ENCODE peak calls at places on chromosome 1, in nine cellular contexts. M, B, T, F, R, D, A, Q and C are unnamed samples. For H3K4me1, the result is how much of the 10 kb centered on the place peaks cover.

GRCh38 chr1:204307334-204307883 is 52.3 kb downstream of the PLEKHA6 start:
- DNase-seq in T (no peak), R (peak), A (no peak), Q (no peak), D (no peak), M (peak), F (no peak), B (peak), C (peak)

GRCh38 chr1:117017062-117017461 is 15.5 kb downstream of the CD101 start:
- DNase-seq in M (no peak), Q (no peak), T (no peak), D (no peak), B (no peak), R (no peak), F (no peak), A (no peak), C (no peak)

GRCh38 chr1:217482356-217483102 is 148.4 kb downstream of the GPATCH2 start:
- DNase-seq in B (no peak), A (no peak), D (no peak), Q (no peak), R (peak), T (no peak), M (no peak), F (no peak), C (peak)

GRCh38 chr1:66752000-66752592 is at the start of gene DYNLT5:
- DNase-seq in R (peak), D (peak), F (peak), B (peak), T (no peak), M (peak), A (peak), Q (peak), C (no peak)

GRCh38 chr1:2502661-2503553 is 23.5 kb downstream of the PANK4 start:
- DNase-seq in Q (no peak), B (no peak), T (no peak), R (no peak), D (no peak), F (no peak), A (no peak), M (no peak), C (no peak)

GRCh38 chr1:51301152-51301843 is 29.1 kb downstream of the TTC39A start:
- DNase-seq in B (no peak), T (no peak), R (no peak), A (no peak), M (no peak), D (peak), Q (no peak), F (no peak), C (no peak)

GRCh38 chr1:102640312-102640711 is 468.0 kb downstream of the COL11A1 start:
- DNase-seq in T (no peak), M (no peak), D (no peak), B (no peak), R (no peak), A (no peak), Q (no peak), F (no peak), C (no peak)

GRCh38 chr1:33606272-33606671 is 133.8 kb downstream of the ZSCAN20 start:
- DNase-seq in F (no peak), M (no peak), T (no peak), R (no peak), D (no peak), A (no peak), Q (no peak), B (no peak), C (no peak)

GRCh38 chr1:61097326-61097725 is 15.0 kb downstream of the NFIA start:
- DNase-seq in M (no peak), A (no peak), B (no peak), R (peak), F (no peak), Q (no peak), D (no peak), T (no peak), C (no peak)

GRCh38 chr1:114550336-114550735 is 31.1 kb downstream of the BCAS2 start:
- DNase-seq in Q (no peak), D (no peak), B (no peak), A (no peak), T (no peak), R (no peak), F (no peak), M (no peak), C (no peak)

GRCh38 chr1:28822779-28823178 is 10.8 kb downstream of the OPRD1 start:
- DNase-seq in T (no peak), D (no peak), A (no peak), R (no peak), B (no peak), Q (no peak), M (no peak), F (no peak), C (no peak)

GRCh38 chr1:25673456-25673855 is 56.9 kb downstream of the MAN1C1 start:
- DNase-seq in R (no peak), A (no peak), B (no peak), F (no peak), D (no peak), Q (no peak), T (no peak), M (no peak), C (no peak)

GRCh38 chr1:197008861-197009260 is 31.5 kb downstream of the CFHR5 start:
- DNase-seq in B (no peak), Q (no peak), F (no peak), D (no peak), M (no peak), R (no peak), A (no peak), T (no peak), C (no peak)

GRCh38 chr1:168261390-168261789 is 19.3 kb upstream of the TBX19 start:
- DNase-seq in M (no peak), T (no peak), R (peak), D (no peak), F (no peak), A (no peak), B (no peak), Q (no peak), C (no peak)

GRCh38 chr1:151542710-151543129 is 2.6 kb downstream of the TUFT1 start:
- DNase-seq in B (no peak), F (no peak), A (no peak), Q (no peak), M (no peak), R (peak), D (no peak), T (no peak), C (no peak)

GRCh38 chr1:178278135-178278534 is 184.2 kb downstream of the RASAL2 start:
- DNase-seq in R (no peak), D (no peak), F (no peak), A (no peak), M (no peak), Q (no peak), T (no peak), B (no peak), C (no peak)

GRCh38 chr1:10860682-10861081 is 64.2 kb upstream of the CASZ1 start:
- DNase-seq in F (no peak), R (no peak), B (peak), M (no peak), Q (no peak), D (no peak), T (no peak), A (no peak), C (no peak)

GRCh38 chr1:206081811-206082210 is 28.8 kb downstream of the RHEX start:
- DNase-seq in F (no peak), A (no peak), D (no peak), R (no peak), Q (no peak), T (no peak), M (no peak), B (peak), C (no peak)

GRCh38 chr1:80767711-80768110 is 1033.0 kb upstream of the ADGRL2 start:
- DNase-seq in Q (no peak), M (no peak), D (no peak), T (no peak), B (no peak), R (no peak), F (no peak), A (no peak), C (no peak)

GRCh38 chr1:25641931-25642611 is 25.5 kb downstream of the MAN1C1 start:
- DNase-seq in B (no peak), T (no peak), D (no peak), A (no peak), M (no peak), R (peak), Q (no peak), F (no peak), C (no peak)

GRCh38 chr1:39564941-39565340 is 11.6 kb downstream of the PABPC4 start:
- DNase-seq in F (no peak), T (no peak), D (no peak), M (no peak), R (no peak), B (no peak), Q (no peak), A (no peak), C (no peak)

GRCh38 chr1:1273152-1273534 is 511 bp downstream of the UBE2J2 start:
- DNase-seq in D (no peak), A (peak), R (no peak), T (no peak), Q (no peak), M (no peak), F (peak), B (no peak), C (no peak)

GRCh38 chr1:24641646-24642151 is 1.4 kb upstream of the SRRM1 start:
- DNase-seq in R (peak), Q (peak), M (peak), B (no peak), T (no peak), F (peak), A (peak), D (peak), C (peak)

GRCh38 chr1:119713538-119714456 is 2.1 kb downstream of the PHGDH start:
- DNase-seq in M (peak), R (peak), F (no peak), B (no peak), D (no peak), A (no peak), Q (no peak), T (no peak), C (peak)

GRCh38 chr1:175191654-175192053 is 922 bp downstream of the KIAA0040 start:
- DNase-seq in A (no peak), B (no peak), R (no peak), T (no peak), D (no peak), F (no peak), M (no peak), Q (peak), C (no peak)

GRCh38 chr1:198686069-198686728 is 47.4 kb downstream of the PTPRC start:
- DNase-seq in Q (no peak), F (no peak), T (no peak), M (no peak), A (no peak), B (no peak), D (no peak), R (peak), C (peak)

GRCh38 chr1:228295981-228296380 is 88.1 kb downstream of the OBSCN start:
- DNase-seq in A (no peak), M (no peak), D (no peak), B (no peak), Q (no peak), F (no peak), T (no peak), R (peak), C (peak)

GRCh38 chr1:27601771-27602509 is 2.0 kb downstream of the AHDC1 start:
- DNase-seq in T (no peak), R (no peak), M (no peak), F (peak), B (peak), D (peak), Q (peak), A (peak), C (peak)

GRCh38 chr1:36567601-36568341 is 85.1 kb upstream of the CSF3R start:
- DNase-seq in M (peak), R (no peak), A (no peak), Q (no peak), D (peak), F (no peak), T (peak), B (no peak), C (no peak)

GRCh38 chr1:16148329-16149092 is 7.4 kb downstream of the EPHA2 start:
- DNase-seq in M (no peak), Q (no peak), A (no peak), R (no peak), B (no peak), F (no peak), T (no peak), D (no peak), C (no peak)

GRCh38 chr1:244980605-244981004 is 116.3 kb upstream of the HNRNPU start:
- DNase-seq in T (no peak), M (no peak), R (no peak), B (no peak), F (no peak), A (no peak), D (no peak), Q (no peak), C (no peak)

GRCh38 chr1:29297476-29297875 is 61.2 kb downstream of the PTPRU start:
- DNase-seq in Q (no peak), A (no peak), T (no peak), F (no peak), B (no peak), M (no peak), D (no peak), R (peak), C (no peak)

GRCh38 chr1:50978852-50979781 is 9.1 kb downstream of the CDKN2C start:
- DNase-seq in D (no peak), Q (peak), R (no peak), B (no peak), T (no peak), M (peak), A (no peak), F (no peak), C (peak)

GRCh38 chr1:154861607-154862094 is 8.4 kb downstream of the KCNN3 start:
- DNase-seq in T (no peak), B (no peak), Q (no peak), D (no peak), R (peak), F (no peak), A (no peak), M (no peak), C (peak)

GRCh38 chr1:21299780-21300395 is 9.6 kb upstream of the ECE1 start:
- DNase-seq in Q (no peak), M (no peak), T (no peak), D (no peak), R (no peak), F (no peak), B (no peak), A (no peak), C (no peak)

GRCh38 chr1:21296509-21297354 is 6.5 kb upstream of the ECE1 start:
- DNase-seq in A (no peak), B (no peak), T (no peak), F (no peak), D (no peak), Q (no peak), M (no peak), R (no peak), C (no peak)

GRCh38 chr1:21299007-21299406 is 8.7 kb upstream of the ECE1 start:
- DNase-seq in Q (peak), R (no peak), B (no peak), A (no peak), M (no peak), T (no peak), F (no peak), D (no peak), C (no peak)

GRCh38 chr1:21295545-21295944 is 5.3 kb upstream of the ECE1 start:
- DNase-seq in M (no peak), Q (no peak), D (no peak), A (no peak), B (no peak), F (no peak), R (no peak), T (no peak), C (no peak)

DNA sequence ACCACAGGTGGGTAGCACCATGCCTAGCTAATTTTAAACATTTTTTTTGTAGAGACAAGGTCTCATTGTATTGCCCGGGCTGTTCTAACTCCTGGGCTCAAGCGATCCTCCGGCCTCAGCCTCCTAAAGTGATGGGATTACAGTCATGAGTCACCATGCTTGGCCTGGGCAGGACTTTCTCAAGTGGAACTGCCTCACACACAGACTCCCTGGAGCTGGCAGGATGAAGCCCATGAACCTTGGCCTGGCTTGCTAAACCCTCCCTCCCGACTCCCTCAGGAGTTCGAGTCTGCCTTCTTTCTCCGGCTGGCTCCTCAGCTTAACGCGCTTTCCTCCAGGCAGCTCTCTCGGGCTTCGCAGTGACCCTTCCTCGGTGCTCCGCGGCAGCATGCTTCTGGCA is 7.7 kb upstream of the ECE1 start:
- DNase-seq in Q (no peak), D (no peak), A (no peak), R (no peak), F (no peak), M (no peak), T (no peak), B (no peak), C (peak)
- H3K27ac ChIP-seq in Q (peak), D (no peak), A (no peak), R (no peak), F (peak), M (no peak), T (no peak), B (peak), C (no peak)

GRCh38 chr1:200275816-200276453 is 133.9 kb downstream of the ZNF281 start:
- DNase-seq in Q (no peak), F (no peak), D (no peak), T (no peak), R (no peak), M (no peak), A (no peak), B (no peak), C (no peak)
- H3K4me1 ChIP-seq in Q (under half), F (under half), D (under half), T (under half), R (under half), M (under half), A (under half), B (under half), C (under half)

DNA sequence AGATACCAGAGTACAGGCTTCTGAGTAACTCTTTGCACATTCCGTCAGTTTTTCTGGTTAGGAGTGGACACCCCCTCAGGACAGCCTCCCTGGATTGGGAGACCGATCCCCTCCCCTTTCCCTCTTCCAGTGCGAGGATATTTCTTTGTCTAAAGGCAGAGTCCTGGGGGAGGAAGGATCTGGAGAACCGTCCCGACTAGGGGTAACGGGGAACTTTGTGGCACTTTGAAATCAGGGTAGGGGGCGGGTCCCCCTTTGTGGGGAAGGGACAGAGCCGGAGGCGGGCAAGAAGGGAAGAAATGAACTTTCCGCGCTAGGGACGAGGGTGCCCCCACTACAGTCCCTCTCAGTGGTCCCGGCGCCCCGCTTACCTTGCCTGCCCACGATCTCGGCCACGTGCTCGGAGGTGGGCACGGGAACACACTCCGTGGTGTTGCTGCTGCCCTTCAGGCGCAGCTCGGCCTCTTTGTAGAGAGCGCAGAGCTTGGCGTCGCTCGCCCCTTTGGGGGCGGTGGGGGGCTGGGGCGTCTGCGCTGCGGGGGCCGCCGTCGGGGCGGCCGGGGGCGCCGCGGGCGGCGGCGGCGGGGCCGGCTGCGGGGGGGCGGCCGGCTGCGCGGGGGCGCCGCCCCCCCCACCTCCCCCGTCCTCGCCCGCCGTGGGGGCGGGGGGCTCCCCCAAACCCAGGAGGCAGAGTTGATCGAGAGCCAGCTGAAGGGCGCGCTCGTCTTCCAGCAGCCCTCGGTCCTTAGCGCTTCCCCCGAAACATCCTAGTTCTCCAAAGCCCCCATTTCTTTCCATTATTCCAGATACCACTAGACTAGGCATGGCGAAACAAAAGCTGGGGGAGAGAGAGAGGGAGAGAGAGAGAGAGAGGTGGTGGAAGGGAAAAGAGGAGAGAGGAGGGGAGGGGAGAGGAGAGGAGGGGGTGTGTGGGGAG is 823 bp downstream of the MEX3A start:
- DNase-seq in M (no peak), D (no peak), F (no peak), R (peak), A (no peak), T (no peak), B (no peak), Q (no peak), C (no peak)
- H3K4me3 ChIP-seq in M (peak), D (peak), F (peak), R (peak), A (no peak), T (peak), B (peak), Q (peak), C (peak)

GRCh38 chr1:5898266-5898665 is 94.0 kb downstream of the NPHP4 start:
- DNase-seq in T (no peak), Q (no peak), M (no peak), A (no peak), F (peak), B (no peak), D (peak), R (no peak), C (no peak)
- H3K27ac ChIP-seq in T (no peak), Q (no peak), M (no peak), A (no peak), F (no peak), B (no peak), D (no peak), R (no peak), C (no peak)

DNA sequence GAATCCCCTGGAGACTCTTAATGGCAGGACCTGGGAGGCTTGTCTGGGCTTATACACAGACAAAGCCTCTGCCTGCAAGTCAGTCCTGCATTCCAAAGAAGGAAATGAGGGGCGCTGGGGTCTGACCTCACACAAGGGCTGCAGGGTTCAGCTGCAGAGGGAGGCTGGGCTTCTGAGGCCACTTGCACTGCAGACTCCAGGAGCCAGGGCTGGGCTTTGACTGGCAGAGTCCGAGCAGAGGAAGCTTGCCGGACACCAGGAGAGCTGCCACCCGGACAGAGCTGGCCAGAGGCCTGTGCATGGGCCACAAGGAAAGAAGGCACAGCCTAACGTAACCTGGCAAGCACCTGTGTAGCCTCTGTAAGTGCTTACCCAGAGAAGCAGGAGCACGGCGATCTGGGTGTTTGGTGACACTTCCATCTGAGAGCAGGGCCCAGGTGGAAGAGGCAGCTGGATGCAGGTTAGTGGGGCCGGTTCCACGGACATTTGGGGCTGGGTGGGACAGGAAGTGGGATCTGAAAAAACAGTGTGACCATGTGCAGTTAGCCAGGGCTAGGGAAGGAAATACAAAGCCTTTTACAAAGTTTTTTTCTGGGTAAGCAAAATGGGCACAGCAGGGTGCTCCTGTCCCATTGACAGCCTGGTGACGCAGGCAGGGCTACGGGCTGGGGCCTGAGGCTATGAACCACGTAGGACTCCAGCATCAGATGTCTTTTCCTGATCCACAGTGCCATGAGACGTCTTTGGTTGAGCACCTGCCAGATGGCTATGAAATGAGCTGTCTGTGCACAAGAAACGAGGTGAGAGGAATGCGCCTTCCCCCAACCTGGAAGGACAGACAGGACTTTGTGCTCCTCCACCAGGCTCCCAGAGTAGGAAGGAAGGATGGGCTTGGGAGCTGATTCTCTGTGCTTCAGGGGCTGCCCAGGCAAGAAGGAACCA is 37.3 kb upstream of the LBR start:
- DNase-seq in T (no peak), F (no peak), Q (no peak), A (peak), B (no peak), M (no peak), R (no peak), D (peak), C (peak)
- H3K4me1 ChIP-seq in T (under half), F (under half), Q (under half), A (under half), B (under half), M (under half), R (under half), D (half or more), C (half or more)

GRCh38 chr1:186974774-186975181 is 146.0 kb downstream of the PLA2G4A start:
- DNase-seq in M (no peak), Q (no peak), D (no peak), T (no peak), A (no peak), F (no peak), R (peak), B (no peak), C (no peak)
- H3K4me3 ChIP-seq in M (no peak), Q (no peak), D (no peak), T (no peak), A (no peak), F (no peak), R (peak), B (no peak), C (no peak)